ENCODE peak calls at places on chromosomes 1 and 21, in seven cellular contexts. One of them, this sample, is unnamed.

GRCh38 chr1:9651565-9652378 is at the start of gene PIK3CD:
- DNase-seq in CD8-positive, alpha-beta T cell: peak; percentile 61
- DNase-seq in psoas muscle: peak; percentile 18
- DNase-seq in cardiac muscle cell: peak; percentile 63
- DNase-seq in breast epithelium: no peak
- DNase-seq in heart left ventricle: peak; percentile 53
- DNase-seq in prostate gland: no peak
- DNase-seq in this sample: no peak

GRCh38 chr1:201353186-201353940 is 24.1 kb downstream of the TNNT2 start:
- DNase-seq in prostate gland: no peak
- DNase-seq in psoas muscle: no peak
- DNase-seq in breast epithelium: no peak
- DNase-seq in heart left ventricle: no peak
- DNase-seq in CD8-positive, alpha-beta T cell: no peak
- DNase-seq in cardiac muscle cell: no peak
- DNase-seq in this sample: no peak

GRCh38 chr1:224825525-224826000 is 103.9 kb upstream of the DNAH14 start:
- DNase-seq in cardiac muscle cell: no peak
- DNase-seq in heart left ventricle: no peak
- DNase-seq in breast epithelium: no peak
- DNase-seq in psoas muscle: no peak
- DNase-seq in CD8-positive, alpha-beta T cell: no peak
- DNase-seq in prostate gland: no peak
- DNase-seq in this sample: no peak

GRCh38 chr1:50978852-50979781 is 9.1 kb downstream of the CDKN2C start:
- DNase-seq in CD8-positive, alpha-beta T cell: peak; percentile 42
- DNase-seq in psoas muscle: no peak
- DNase-seq in cardiac muscle cell: no peak
- DNase-seq in breast epithelium: no peak
- DNase-seq in prostate gland: no peak
- DNase-seq in heart left ventricle: no peak
- DNase-seq in this sample: no peak

GRCh38 chr21:37642493-37642892 is 273.8 kb downstream of the KCNJ6 start:
- DNase-seq in breast epithelium: no peak
- DNase-seq in CD8-positive, alpha-beta T cell: peak; percentile 41
- DNase-seq in psoas muscle: no peak
- DNase-seq in cardiac muscle cell: no peak
- DNase-seq in prostate gland: peak; percentile 24
- DNase-seq in heart left ventricle: no peak
- DNase-seq in this sample: no peak

GRCh38 chr1:204685236-204686006 is at the start of gene LRRN2:
- DNase-seq in CD8-positive, alpha-beta T cell: no peak
- DNase-seq in prostate gland: no peak
- DNase-seq in breast epithelium: no peak
- DNase-seq in psoas muscle: peak; percentile 39
- DNase-seq in heart left ventricle: peak; percentile 28
- DNase-seq in cardiac muscle cell: peak; percentile 10
- DNase-seq in this sample: no peak

GRCh38 chr1:76868916-76869315 is 1.6 kb downstream of the ST6GALNAC5 start:
- DNase-seq in CD8-positive, alpha-beta T cell: no peak
- DNase-seq in psoas muscle: no peak
- DNase-seq in prostate gland: no peak
- DNase-seq in breast epithelium: no peak
- DNase-seq in cardiac muscle cell: no peak
- DNase-seq in heart left ventricle: no peak
- DNase-seq in this sample: no peak

GRCh38 chr21:35427320-35428040 is 378.4 kb upstream of the RUNX1 start:
- DNase-seq in psoas muscle: peak; percentile 44
- DNase-seq in CD8-positive, alpha-beta T cell: no peak
- DNase-seq in breast epithelium: no peak
- DNase-seq in heart left ventricle: peak; percentile 31
- DNase-seq in cardiac muscle cell: peak; percentile 41
- DNase-seq in prostate gland: no peak
- DNase-seq in this sample: no peak

GRCh38 chr1:227766653-227767277 is 31.5 kb downstream of the SNAP47 start:
- DNase-seq in breast epithelium: no peak
- DNase-seq in cardiac muscle cell: no peak
- DNase-seq in heart left ventricle: no peak
- DNase-seq in CD8-positive, alpha-beta T cell: no peak
- DNase-seq in prostate gland: no peak
- DNase-seq in psoas muscle: no peak
- DNase-seq in this sample: no peak

GRCh38 chr1:245956225-245956624 is 550.9 kb downstream of the SMYD3 start:
- DNase-seq in CD8-positive, alpha-beta T cell: peak; percentile 46
- DNase-seq in cardiac muscle cell: peak; percentile 47
- DNase-seq in breast epithelium: no peak
- DNase-seq in psoas muscle: no peak
- DNase-seq in prostate gland: no peak
- DNase-seq in heart left ventricle: no peak
- DNase-seq in this sample: no peak

GRCh38 chr1:231134624-231135023 is 27.2 kb upstream of the TRIM67 start:
- DNase-seq in psoas muscle: no peak
- DNase-seq in cardiac muscle cell: no peak
- DNase-seq in heart left ventricle: no peak
- DNase-seq in prostate gland: no peak
- DNase-seq in CD8-positive, alpha-beta T cell: no peak
- DNase-seq in breast epithelium: no peak
- DNase-seq in this sample: no peak

GRCh38 chr1:31937300-31938183 is 626 bp downstream of the PTP4A2 start:
- DNase-seq in psoas muscle: peak; percentile 83
- DNase-seq in prostate gland: peak; percentile 70
- DNase-seq in breast epithelium: peak; percentile 78
- DNase-seq in CD8-positive, alpha-beta T cell: peak; percentile 83
- DNase-seq in heart left ventricle: peak; percentile 88
- DNase-seq in cardiac muscle cell: peak; percentile 81
- DNase-seq in this sample: no peak

GRCh38 chr1:7218210-7218832 is 433.1 kb downstream of the CAMTA1 start:
- DNase-seq in prostate gland: no peak
- DNase-seq in psoas muscle: no peak
- DNase-seq in breast epithelium: no peak
- DNase-seq in CD8-positive, alpha-beta T cell: no peak
- DNase-seq in cardiac muscle cell: peak; percentile 50
- DNase-seq in heart left ventricle: no peak
- DNase-seq in this sample: no peak
- TF ChIP-seq CTCF in prostate gland: no peak
- TF ChIP-seq CTCF in psoas muscle: peak; percentile 81
- TF ChIP-seq CTCF in breast epithelium: no peak
- TF ChIP-seq CTCF in CD8-positive, alpha-beta T cell: no peak
- TF ChIP-seq CTCF in cardiac muscle cell: peak; percentile 70
- TF ChIP-seq CTCF in heart left ventricle: peak; percentile 63
- TF ChIP-seq CTCF in this sample: peak; percentile 43

GRCh38 chr1:235669277-235669676 is 19.7 kb upstream of the GNG4 start:
- DNase-seq in heart left ventricle: no peak
- DNase-seq in psoas muscle: no peak
- DNase-seq in prostate gland: no peak
- DNase-seq in cardiac muscle cell: no peak
- DNase-seq in breast epithelium: no peak
- DNase-seq in CD8-positive, alpha-beta T cell: no peak
- DNase-seq in this sample: no peak

GRCh38 chr1:235675152-235675890 is 25.7 kb upstream of the GNG4 start:
- DNase-seq in heart left ventricle: no peak
- DNase-seq in prostate gland: no peak
- DNase-seq in CD8-positive, alpha-beta T cell: no peak
- DNase-seq in cardiac muscle cell: no peak
- DNase-seq in psoas muscle: no peak
- DNase-seq in breast epithelium: no peak
- DNase-seq in this sample: no peak

GRCh38 chr1:235670157-235670776 is 20.7 kb upstream of the GNG4 start:
- DNase-seq in breast epithelium: no peak
- DNase-seq in prostate gland: no peak
- DNase-seq in cardiac muscle cell: no peak
- DNase-seq in CD8-positive, alpha-beta T cell: no peak
- DNase-seq in psoas muscle: no peak
- DNase-seq in heart left ventricle: no peak
- DNase-seq in this sample: no peak

GRCh38 chr1:235673981-235674380 is 24.4 kb upstream of the GNG4 start:
- DNase-seq in psoas muscle: no peak
- DNase-seq in prostate gland: no peak
- DNase-seq in heart left ventricle: no peak
- DNase-seq in breast epithelium: no peak
- DNase-seq in cardiac muscle cell: no peak
- DNase-seq in CD8-positive, alpha-beta T cell: no peak
- DNase-seq in this sample: no peak

GRCh38 chr1:235671992-235672391 is 22.4 kb upstream of the GNG4 start:
- DNase-seq in heart left ventricle: no peak
- DNase-seq in CD8-positive, alpha-beta T cell: no peak
- DNase-seq in breast epithelium: no peak
- DNase-seq in prostate gland: no peak
- DNase-seq in psoas muscle: no peak
- DNase-seq in cardiac muscle cell: no peak
- DNase-seq in this sample: no peak
- H3K9me3 ChIP-seq in heart left ventricle: peaks cover 8% of the 10 kb centered on the region
- H3K9me3 ChIP-seq in CD8-positive, alpha-beta T cell: peaks cover 21% of the 10 kb centered on the region
- H3K9me3 ChIP-seq in breast epithelium: peaks cover 17% of the 10 kb centered on the region
- H3K9me3 ChIP-seq in prostate gland: no peaks in the 10 kb centered on the region
- H3K9me3 ChIP-seq in psoas muscle: peaks cover 19% of the 10 kb centered on the region
- H3K9me3 ChIP-seq in cardiac muscle cell: no peaks in the 10 kb centered on the region
- H3K9me3 ChIP-seq in this sample: peaks cover 13% of the 10 kb centered on the region

DNA sequence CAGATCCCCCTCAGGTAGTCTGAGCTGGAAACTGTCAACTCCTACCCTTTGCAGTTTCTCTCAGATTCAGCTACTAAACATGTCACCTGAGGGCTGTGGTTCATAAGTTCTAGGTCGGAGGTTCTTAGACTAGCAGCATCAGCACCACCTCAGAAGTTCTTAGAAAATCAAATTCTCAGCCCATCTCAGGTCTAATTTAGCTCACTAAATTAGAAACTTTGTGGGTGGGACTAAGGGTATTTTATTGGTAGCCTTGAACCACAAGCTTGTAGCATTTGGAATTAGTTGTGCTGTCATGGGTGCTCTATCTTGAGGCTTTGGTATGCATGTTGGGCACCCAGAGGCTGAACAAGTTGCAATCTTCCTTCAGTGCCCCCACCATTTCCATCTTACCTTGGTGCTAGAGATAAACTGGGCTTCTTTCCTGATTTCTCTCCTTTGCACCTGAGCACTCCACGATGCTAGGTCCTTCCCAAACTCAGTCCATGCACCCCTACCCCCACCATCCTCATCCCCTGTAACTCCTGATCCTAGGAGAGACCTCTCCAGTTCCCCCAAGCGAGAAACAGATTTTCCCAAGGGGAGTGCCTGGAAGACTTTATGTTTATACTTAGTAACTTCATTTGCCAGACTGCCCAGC is 54.2 kb downstream of the S1PR1 start:
- DNase-seq in heart left ventricle: no peak
- DNase-seq in CD8-positive, alpha-beta T cell: no peak
- DNase-seq in prostate gland: no peak
- DNase-seq in breast epithelium: no peak
- DNase-seq in psoas muscle: no peak
- DNase-seq in cardiac muscle cell: no peak
- DNase-seq in this sample: no peak
- TF ChIP-seq CTCF in heart left ventricle: no peak
- TF ChIP-seq CTCF in CD8-positive, alpha-beta T cell: no peak
- TF ChIP-seq CTCF in prostate gland: no peak
- TF ChIP-seq CTCF in breast epithelium: no peak
- TF ChIP-seq CTCF in psoas muscle: no peak
- TF ChIP-seq CTCF in cardiac muscle cell: no peak
- TF ChIP-seq CTCF in this sample: no peak

DNA sequence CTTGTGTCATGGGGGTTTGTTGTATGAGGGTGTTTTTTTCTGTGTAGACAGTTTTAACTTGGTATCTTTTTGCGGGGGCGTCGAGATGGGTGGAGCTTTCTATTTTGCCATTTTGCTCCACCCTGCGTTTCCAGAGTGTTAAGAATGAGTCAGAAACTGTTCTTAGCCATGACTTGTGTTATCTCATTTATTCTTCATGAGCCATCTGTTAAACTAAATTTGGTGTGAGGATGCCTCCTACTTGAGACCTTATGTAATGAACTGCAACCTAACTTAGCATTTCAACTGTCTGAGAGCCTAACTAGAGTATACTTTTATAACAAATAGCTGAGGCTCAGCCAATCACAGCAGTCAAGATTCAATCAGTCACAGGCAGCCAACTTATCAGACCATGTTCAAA is 1873.5 kb downstream of the NCAM2 start:
- DNase-seq in cardiac muscle cell: no peak
- DNase-seq in psoas muscle: no peak
- DNase-seq in breast epithelium: no peak
- DNase-seq in heart left ventricle: no peak
- DNase-seq in CD8-positive, alpha-beta T cell: no peak
- DNase-seq in prostate gland: no peak
- DNase-seq in this sample: no peak
- H3K9me3 ChIP-seq in cardiac muscle cell: no peaks in the 10 kb centered on the region
- H3K9me3 ChIP-seq in psoas muscle: no peaks in the 10 kb centered on the region
- H3K9me3 ChIP-seq in breast epithelium: no peaks in the 10 kb centered on the region
- H3K9me3 ChIP-seq in heart left ventricle: no peaks in the 10 kb centered on the region
- H3K9me3 ChIP-seq in CD8-positive, alpha-beta T cell: no peaks in the 10 kb centered on the region
- H3K9me3 ChIP-seq in prostate gland: no peaks in the 10 kb centered on the region
- H3K9me3 ChIP-seq in this sample: no peaks in the 10 kb centered on the region

DNA sequence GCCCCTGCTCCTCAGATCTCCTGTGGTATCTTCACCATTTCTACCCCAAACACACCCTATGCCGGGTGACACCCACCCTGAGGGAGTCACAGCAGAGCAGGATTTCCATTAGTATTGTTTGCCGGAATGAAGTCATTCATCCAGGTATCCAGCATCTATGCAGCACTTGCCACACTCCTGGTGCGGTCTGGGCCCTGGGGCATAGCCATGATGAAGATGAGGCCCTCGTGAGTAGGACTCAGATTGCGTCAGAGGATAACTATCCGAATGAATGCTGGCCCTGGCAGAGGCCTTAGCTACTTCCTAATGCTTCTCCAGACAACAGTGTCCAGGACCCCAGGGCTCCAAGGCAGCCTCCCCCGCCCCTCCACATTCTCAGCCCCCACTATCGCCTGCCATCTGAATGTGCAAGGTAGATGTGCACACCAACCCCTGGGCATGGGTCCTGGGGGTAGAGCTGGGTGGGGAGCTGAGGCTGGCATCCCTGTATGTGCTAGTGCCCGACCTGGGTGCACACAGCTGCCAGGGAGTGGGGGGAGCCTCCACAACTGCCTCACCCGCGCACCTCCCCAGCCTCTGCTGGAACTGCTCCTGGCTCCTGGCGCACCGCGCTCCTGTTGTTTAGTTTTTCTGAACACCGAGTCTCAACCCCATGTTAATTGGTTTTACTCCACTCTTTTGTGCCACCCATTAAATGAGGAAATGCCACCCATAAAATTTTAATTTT is 25.5 kb upstream of the ZC3H12A start:
- DNase-seq in prostate gland: peak; percentile 26
- DNase-seq in CD8-positive, alpha-beta T cell: no peak
- DNase-seq in psoas muscle: no peak
- DNase-seq in breast epithelium: no peak
- DNase-seq in heart left ventricle: no peak
- DNase-seq in cardiac muscle cell: no peak
- DNase-seq in this sample: no peak
- TF ChIP-seq CTCF in prostate gland: no peak
- TF ChIP-seq CTCF in CD8-positive, alpha-beta T cell: no peak
- TF ChIP-seq CTCF in psoas muscle: no peak
- TF ChIP-seq CTCF in breast epithelium: no peak
- TF ChIP-seq CTCF in heart left ventricle: no peak
- TF ChIP-seq CTCF in cardiac muscle cell: no peak
- TF ChIP-seq CTCF in this sample: no peak

GRCh38 chr1:66546045-66546810 is 12.3 kb downstream of the SGIP1 start:
- DNase-seq in psoas muscle: no peak
- DNase-seq in heart left ventricle: no peak
- DNase-seq in breast epithelium: no peak
- DNase-seq in CD8-positive, alpha-beta T cell: no peak
- DNase-seq in prostate gland: no peak
- DNase-seq in cardiac muscle cell: no peak
- DNase-seq in this sample: no peak
- H3K9me3 ChIP-seq in psoas muscle: no peaks in the 10 kb centered on the region
- H3K9me3 ChIP-seq in heart left ventricle: no peaks in the 10 kb centered on the region
- H3K9me3 ChIP-seq in breast epithelium: no peaks in the 10 kb centered on the region
- H3K9me3 ChIP-seq in CD8-positive, alpha-beta T cell: no peaks in the 10 kb centered on the region
- H3K9me3 ChIP-seq in prostate gland: no peaks in the 10 kb centered on the region
- H3K9me3 ChIP-seq in cardiac muscle cell: no peaks in the 10 kb centered on the region
- H3K9me3 ChIP-seq in this sample: no peaks in the 10 kb centered on the region